ENCODE peak calls at places on chromosomes 11 and 22, in ten cellular contexts. One of them, this sample, is unnamed.
A peak's percentile ranks its signal among the peaks of the same experiment; 100 is the strongest.

GRCh38 chr11:115843116-115843515 is 338.9 kb upstream of the CADM1 start:
- DNase-seq in astrocyte of the spinal cord: no peak
- DNase-seq in neural crest cell: no peak
- DNase-seq in psoas muscle: no peak
- DNase-seq in activated CD4-positive, alpha-beta T cell treated with anti-CD3 and anti-CD28 coated beads, Interleukin-2, amount 50 U/mL, for 4 hours: no peak
- DNase-seq in GM23338: no peak
- DNase-seq in fibroblast of lung: no peak
- DNase-seq in skeletal muscle cell: no peak
- DNase-seq in occipital lobe: no peak
- DNase-seq in epithelial cell of esophagus: no peak
- DNase-seq in this sample: no peak

GRCh38 chr11:125170406-125171031 is 6.0 kb downstream of the PKNOX2 start:
- DNase-seq in astrocyte of the spinal cord: peak; percentile 96
- DNase-seq in neural crest cell: no peak
- DNase-seq in psoas muscle: peak; percentile 76
- DNase-seq in activated CD4-positive, alpha-beta T cell treated with anti-CD3 and anti-CD28 coated beads, Interleukin-2, amount 50 U/mL, for 4 hours: no peak
- DNase-seq in GM23338: peak; percentile 54
- DNase-seq in fibroblast of lung: peak; percentile 96
- DNase-seq in skeletal muscle cell: peak; percentile 85
- DNase-seq in occipital lobe: no peak
- DNase-seq in epithelial cell of esophagus: no peak
- DNase-seq in this sample: no peak

GRCh38 chr11:71302911-71303310 is 50.5 kb upstream of the SHANK2 start:
- DNase-seq in astrocyte of the spinal cord: no peak
- DNase-seq in neural crest cell: no peak
- DNase-seq in psoas muscle: no peak
- DNase-seq in activated CD4-positive, alpha-beta T cell treated with anti-CD3 and anti-CD28 coated beads, Interleukin-2, amount 50 U/mL, for 4 hours: no peak
- DNase-seq in GM23338: peak; percentile 29
- DNase-seq in fibroblast of lung: no peak
- DNase-seq in skeletal muscle cell: no peak
- DNase-seq in occipital lobe: no peak
- DNase-seq in epithelial cell of esophagus: no peak
- DNase-seq in this sample: peak; percentile 21

GRCh38 chr22:43409800-43410199 is 2.0 kb upstream of the MPPED1 start:
- DNase-seq in astrocyte of the spinal cord: no peak
- DNase-seq in neural crest cell: no peak
- DNase-seq in psoas muscle: peak; percentile 26
- DNase-seq in activated CD4-positive, alpha-beta T cell treated with anti-CD3 and anti-CD28 coated beads, Interleukin-2, amount 50 U/mL, for 4 hours: no peak
- DNase-seq in GM23338: no peak
- DNase-seq in fibroblast of lung: no peak
- DNase-seq in skeletal muscle cell: no peak
- DNase-seq in occipital lobe: no peak
- DNase-seq in epithelial cell of esophagus: no peak
- DNase-seq in this sample: no peak

GRCh38 chr11:119299416-119299815 is 17.5 kb downstream of the MCAM start:
- DNase-seq in astrocyte of the spinal cord: no peak
- DNase-seq in neural crest cell: no peak
- DNase-seq in psoas muscle: no peak
- DNase-seq in activated CD4-positive, alpha-beta T cell treated with anti-CD3 and anti-CD28 coated beads, Interleukin-2, amount 50 U/mL, for 4 hours: no peak
- DNase-seq in GM23338: no peak
- DNase-seq in fibroblast of lung: no peak
- DNase-seq in skeletal muscle cell: no peak
- DNase-seq in occipital lobe: no peak
- DNase-seq in epithelial cell of esophagus: no peak
- DNase-seq in this sample: no peak

GRCh38 chr22:47836957-47837356 is 1074.5 kb downstream of the TBC1D22A start:
- DNase-seq in astrocyte of the spinal cord: no peak
- DNase-seq in neural crest cell: no peak
- DNase-seq in psoas muscle: no peak
- DNase-seq in activated CD4-positive, alpha-beta T cell treated with anti-CD3 and anti-CD28 coated beads, Interleukin-2, amount 50 U/mL, for 4 hours: no peak
- DNase-seq in GM23338: no peak
- DNase-seq in fibroblast of lung: peak; percentile 2
- DNase-seq in skeletal muscle cell: peak; percentile 45
- DNase-seq in occipital lobe: no peak
- DNase-seq in epithelial cell of esophagus: no peak
- DNase-seq in this sample: no peak

GRCh38 chr11:9138133-9138453 is 46.7 kb upstream of the SCUBE2 start:
- DNase-seq in astrocyte of the spinal cord: no peak
- DNase-seq in neural crest cell: no peak
- DNase-seq in psoas muscle: no peak
- DNase-seq in activated CD4-positive, alpha-beta T cell treated with anti-CD3 and anti-CD28 coated beads, Interleukin-2, amount 50 U/mL, for 4 hours: no peak
- DNase-seq in GM23338: no peak
- DNase-seq in fibroblast of lung: no peak
- DNase-seq in skeletal muscle cell: no peak
- DNase-seq in occipital lobe: no peak
- DNase-seq in epithelial cell of esophagus: no peak
- DNase-seq in this sample: no peak

GRCh38 chr11:119237515-119237914 is 31.4 kb downstream of the CBL start:
- DNase-seq in astrocyte of the spinal cord: no peak
- DNase-seq in neural crest cell: no peak
- DNase-seq in psoas muscle: no peak
- DNase-seq in activated CD4-positive, alpha-beta T cell treated with anti-CD3 and anti-CD28 coated beads, Interleukin-2, amount 50 U/mL, for 4 hours: no peak
- DNase-seq in GM23338: no peak
- DNase-seq in fibroblast of lung: no peak
- DNase-seq in skeletal muscle cell: no peak
- DNase-seq in occipital lobe: no peak
- DNase-seq in epithelial cell of esophagus: no peak
- DNase-seq in this sample: no peak

GRCh38 chr11:31664129-31664528 is 147.0 kb downstream of the PAX6 start:
- DNase-seq in astrocyte of the spinal cord: no peak
- DNase-seq in neural crest cell: no peak
- DNase-seq in psoas muscle: no peak
- DNase-seq in activated CD4-positive, alpha-beta T cell treated with anti-CD3 and anti-CD28 coated beads, Interleukin-2, amount 50 U/mL, for 4 hours: no peak
- DNase-seq in GM23338: no peak
- DNase-seq in fibroblast of lung: no peak
- DNase-seq in skeletal muscle cell: no peak
- DNase-seq in occipital lobe: no peak
- DNase-seq in epithelial cell of esophagus: no peak
- DNase-seq in this sample: no peak

GRCh38 chr11:26286472-26287066 is 45.4 kb upstream of the ANO3 start:
- DNase-seq in astrocyte of the spinal cord: peak; percentile 39
- DNase-seq in neural crest cell: peak; percentile 25
- DNase-seq in psoas muscle: no peak
- DNase-seq in activated CD4-positive, alpha-beta T cell treated with anti-CD3 and anti-CD28 coated beads, Interleukin-2, amount 50 U/mL, for 4 hours: no peak
- DNase-seq in GM23338: peak; percentile 67
- DNase-seq in fibroblast of lung: peak; percentile 42
- DNase-seq in skeletal muscle cell: no peak
- DNase-seq in occipital lobe: no peak
- DNase-seq in epithelial cell of esophagus: peak; percentile 27
- DNase-seq in this sample: no peak

GRCh38 chr22:45686004-45686403 is 14.4 kb downstream of the ATXN10 start:
- DNase-seq in astrocyte of the spinal cord: no peak
- DNase-seq in neural crest cell: no peak
- DNase-seq in psoas muscle: no peak
- DNase-seq in activated CD4-positive, alpha-beta T cell treated with anti-CD3 and anti-CD28 coated beads, Interleukin-2, amount 50 U/mL, for 4 hours: no peak
- DNase-seq in GM23338: no peak
- DNase-seq in fibroblast of lung: peak; percentile 73
- DNase-seq in skeletal muscle cell: no peak
- DNase-seq in occipital lobe: no peak
- DNase-seq in epithelial cell of esophagus: no peak
- DNase-seq in this sample: no peak